ENCODE peak calls at places on chromosomes 5 and 9, in nine cellular contexts. K, G, M, N, P, F, D, Z and C are unnamed samples.

GRCh38 chr9:7121055-7121454 is 363.3 kb downstream of the KDM4C start:
- DNase-seq in K (no peak), G (no peak), M (no peak), N (no peak), P (no peak), F (peak; percentile 17), D (peak; percentile 11), Z (no peak), C (no peak)

GRCh38 chr5:134124289-134125194 is 10.1 kb downstream of the TCF7 start:
- DNase-seq in K (no peak), G (no peak), M (peak; percentile 69), N (no peak), P (peak; percentile 82), F (peak; percentile 71), D (peak; percentile 71), Z (no peak), C (no peak)

GRCh38 chr5:145848854-145849253 is 13.7 kb upstream of the PRELID2 start:
- DNase-seq in K (no peak), G (no peak), M (peak; percentile 77), N (no peak), P (no peak), F (peak; percentile 52), D (peak; percentile 86), Z (no peak), C (no peak)

GRCh38 chr9:86909388-86909787 is 37.9 kb downstream of the GAS1 start:
- DNase-seq in K (no peak), G (no peak), M (peak; percentile 72), N (no peak), P (no peak), F (no peak), D (no peak), Z (no peak), C (no peak)

GRCh38 chr9:117189121-117189520 is 225.7 kb downstream of the ASTN2 start:
- DNase-seq in K (no peak), G (no peak), M (peak; percentile 5), N (no peak), P (no peak), F (peak; percentile 8), D (peak; percentile 4), Z (no peak), C (no peak)

GRCh38 chr5:152864447-152864846 is 459.4 kb upstream of the NMUR2 start:
- DNase-seq in K (no peak), G (no peak), M (no peak), N (no peak), P (no peak), F (no peak), D (no peak), Z (no peak), C (no peak)

GRCh38 chr5:176648467-176649194 is 1.3 kb downstream of the TSPAN17 start:
- DNase-seq in K (no peak), G (no peak), M (no peak), N (no peak), P (no peak), F (no peak), D (no peak), Z (no peak), C (no peak)

GRCh38 chr5:171424726-171425125 is 5.3 kb downstream of the FGF18 start:
- DNase-seq in K (peak; percentile 37), G (peak; percentile 24), M (no peak), N (peak; percentile 38), P (no peak), F (no peak), D (no peak), Z (no peak), C (peak; percentile 43)

GRCh38 chr5:76867827-76868693 is 18.2 kb downstream of the S100Z start:
- DNase-seq in K (no peak), G (peak; percentile 67), M (peak; percentile 73), N (peak; percentile 81), P (peak; percentile 39), F (peak; percentile 30), D (peak; percentile 50), Z (peak; percentile 62), C (peak; percentile 65)

GRCh38 chr9:37575921-37576721 is at the start of gene FBXO10:
- DNase-seq in K (peak; percentile 82), G (peak; percentile 85), M (peak; percentile 77), N (peak; percentile 92), P (peak; percentile 32), F (peak; percentile 65), D (peak; percentile 57), Z (peak; percentile 86), C (peak; percentile 61)

GRCh38 chr5:78649816-78650561 is 1.4 kb upstream of the LHFPL2 start:
- DNase-seq in K (no peak), G (no peak), M (peak; percentile 84), N (peak; percentile 32), P (no peak), F (peak; percentile 80), D (peak; percentile 38), Z (no peak), C (no peak)

GRCh38 chr9:33445389-33445881 is 2.0 kb downstream of the AQP3 start:
- DNase-seq in K (no peak), G (peak; percentile 82), M (no peak), N (no peak), P (peak; percentile 65), F (no peak), D (no peak), Z (no peak), C (no peak)

GRCh38 chr9:124139001-124139400 is 118.7 kb upstream of the NEK6 start:
- DNase-seq in K (no peak), G (no peak), M (peak; percentile 75), N (no peak), P (no peak), F (peak; percentile 65), D (no peak), Z (no peak), C (no peak)

GRCh38 chr9:124292696-124293593 is 35.2 kb downstream of the NEK6 start:
- DNase-seq in K (no peak), G (no peak), M (no peak), N (no peak), P (no peak), F (no peak), D (no peak), Z (no peak), C (no peak)

GRCh38 chr5:136137497-136138220 is 5.0 kb downstream of the SMAD5 start:
- DNase-seq in K (no peak), G (no peak), M (no peak), N (no peak), P (no peak), F (no peak), D (peak; percentile 76), Z (no peak), C (no peak)

GRCh38 chr9:28365020-28365640 is 791.8 kb upstream of the C9orf72 start:
- DNase-seq in K (no peak), G (no peak), M (no peak), N (peak; percentile 52), P (no peak), F (no peak), D (peak; percentile 54), Z (no peak), C (no peak)

GRCh38 chr9:108779506-108779905 is 76.3 kb downstream of the ACTL7B start:
- DNase-seq in K (no peak), G (no peak), M (no peak), N (no peak), P (no peak), F (no peak), D (no peak), Z (no peak), C (no peak)

GRCh38 chr5:123094919-123095693 is 6.1 kb downstream of the PRDM6 start:
- DNase-seq in K (peak; percentile 80), G (no peak), M (peak; percentile 18), N (peak; percentile 76), P (no peak), F (no peak), D (no peak), Z (no peak), C (no peak)

GRCh38 chr9:96006961-96007360 is 131.5 kb downstream of the ERCC6L2 start:
- DNase-seq in K (no peak), G (no peak), M (peak; percentile 84), N (no peak), P (no peak), F (peak; percentile 74), D (no peak), Z (no peak), C (no peak)

GRCh38 chr5:113807384-113808053 is 294.0 kb downstream of the YTHDC2 start:
- DNase-seq in K (peak; percentile 65), G (no peak), M (peak; percentile 23), N (peak; percentile 51), P (no peak), F (peak; percentile 49), D (no peak), Z (peak; percentile 21), C (no peak)

GRCh38 chr5:109403469-109403868 is 6.3 kb downstream of the PJA2 start:
- DNase-seq in K (no peak), G (no peak), M (no peak), N (no peak), P (no peak), F (no peak), D (no peak), Z (no peak), C (no peak)
- H3K4me1 ChIP-seq in K (peaks cover 21% of the 10 kb centered on the region), G (peaks cover 35% of the 10 kb centered on the region), M (no peaks in the 10 kb centered on the region), N (peaks cover 16% of the 10 kb centered on the region), P (peaks cover 28% of the 10 kb centered on the region), F (peaks cover 10% of the 10 kb centered on the region), D (peaks cover 8% of the 10 kb centered on the region), Z (peaks cover 81% of the 10 kb centered on the region), C (no peaks in the 10 kb centered on the region)

GRCh38 chr9:107485451-107486043 is 4.0 kb downstream of the KLF4 start:
- DNase-seq in K (no peak), G (no peak), M (no peak), N (no peak), P (no peak), F (no peak), D (no peak), Z (no peak), C (no peak)
- H3K4me3 ChIP-seq in K (peak overlapping the region; percentile 79), G (no peak overlapping the region), M (no peak overlapping the region), N (no peak overlapping the region), P (no peak overlapping the region), F (no peak overlapping the region), D (no peak overlapping the region), Z (peak overlapping the region; percentile 90), C (peak overlapping the region; percentile 76)

DNA sequence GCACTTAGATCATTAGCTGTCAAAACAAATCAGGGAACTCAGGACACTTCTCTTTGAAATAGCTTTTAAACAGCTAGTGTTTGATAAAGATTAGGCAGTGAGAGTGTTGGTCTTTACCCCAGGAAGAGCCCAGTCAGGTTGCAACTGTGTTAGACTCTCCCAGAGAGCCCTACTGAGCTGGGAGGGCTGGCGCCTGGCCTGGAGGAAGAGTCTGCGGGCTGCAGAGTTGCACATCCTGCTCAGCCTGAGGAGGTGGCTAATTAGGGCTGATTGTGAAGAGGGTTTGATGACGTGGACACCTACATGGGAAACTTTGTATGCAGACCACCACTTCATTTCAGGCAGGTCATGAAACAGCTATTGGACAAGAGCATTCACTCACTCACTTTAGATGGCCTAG is 112.0 kb downstream of the TMEM174 start:
- DNase-seq in K (no peak), G (no peak), M (no peak), N (no peak), P (no peak), F (no peak), D (no peak), Z (no peak), C (no peak)
- H3K9me3 ChIP-seq in K (no peaks in the 10 kb centered on the region), G (no peaks in the 10 kb centered on the region), M (no peaks in the 10 kb centered on the region), N (no peaks in the 10 kb centered on the region), P (no peaks in the 10 kb centered on the region), F (no peaks in the 10 kb centered on the region), D (no peaks in the 10 kb centered on the region), Z (no peaks in the 10 kb centered on the region), C (no peaks in the 10 kb centered on the region)

DNA sequence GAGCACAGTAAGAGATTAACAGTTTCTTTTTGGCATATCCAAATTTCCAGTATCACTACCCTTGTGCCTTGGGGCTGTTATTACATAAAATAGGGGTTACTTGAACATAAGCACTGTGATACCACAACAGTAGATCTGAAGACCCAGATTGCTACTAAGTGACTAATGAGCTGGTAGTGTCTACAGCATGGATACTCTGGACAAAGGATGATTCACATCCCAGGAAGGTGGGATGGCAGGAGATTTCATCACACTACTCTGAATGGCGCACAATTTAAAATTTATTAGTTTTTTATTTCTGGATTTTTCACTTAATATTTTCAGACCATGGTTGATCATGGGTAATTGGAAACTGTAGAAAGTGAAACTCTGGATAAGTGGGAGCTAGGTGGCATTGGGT is 119.1 kb downstream of the RPS23 start:
- DNase-seq in K (no peak), G (no peak), M (peak; percentile 65), N (no peak), P (no peak), F (peak; percentile 81), D (peak; percentile 83), Z (no peak), C (no peak)
- H3K4me1 ChIP-seq in K (no peaks in the 10 kb centered on the region), G (peaks cover 8% of the 10 kb centered on the region), M (no peaks in the 10 kb centered on the region), N (peaks cover 12% of the 10 kb centered on the region), P (no peaks in the 10 kb centered on the region), F (peaks cover 4% of the 10 kb centered on the region), D (peaks cover 17% of the 10 kb centered on the region), Z (no peaks in the 10 kb centered on the region), C (no peaks in the 10 kb centered on the region)